ENCODE peak calls at places on chromosome 11, in seven cellular contexts. X, B, T, Y, C, D and P are unnamed samples.

GRCh38 chr11:105456950-105457349 is 152.9 kb upstream of the GRIA4 start:
- DNase-seq in C (no peak), B (no peak), T (no peak), X (no peak), D (no peak), Y (no peak), P (no peak)

GRCh38 chr11:20355221-20356219 is 8.0 kb upstream of the HTATIP2 start:
- DNase-seq in C (peak; percentile 55), X (peak; percentile 47), T (no peak), Y (no peak), B (no peak), D (peak; percentile 1), P (no peak)

GRCh38 chr11:66408488-66409214 is 12.2 kb upstream of the NPAS4 start:
- DNase-seq in C (peak; percentile 83), D (peak; percentile 90), X (peak; percentile 93), T (peak; percentile 68), B (peak; percentile 97), Y (peak; percentile 90), P (peak; percentile 88)

GRCh38 chr11:122756417-122756816 is 81.9 kb upstream of the CRTAM start:
- DNase-seq in X (no peak), B (no peak), D (no peak), Y (peak; percentile 47), C (peak; percentile 47), T (no peak), P (no peak)

GRCh38 chr11:68371176-68372041 is 59.0 kb downstream of the LRP5 start:
- DNase-seq in X (no peak), T (no peak), D (no peak), Y (no peak), B (no peak), C (peak; percentile 79), P (no peak)

GRCh38 chr11:132685174-132685611 is 847.1 kb downstream of the OPCML start:
- DNase-seq in C (peak; percentile 41), D (no peak), X (peak; percentile 92), B (no peak), T (no peak), Y (no peak), P (no peak)

GRCh38 chr11:122168218-122168617 is 52.2 kb upstream of the BLID start:
- DNase-seq in T (no peak), D (no peak), Y (no peak), X (no peak), B (no peak), C (no peak), P (no peak)

GRCh38 chr11:40306938-40307548 is 1152.4 kb downstream of the LRRC4C start:
- DNase-seq in X (peak; percentile 55), B (peak; percentile 11), C (peak; percentile 34), Y (no peak), T (no peak), D (peak; percentile 38), P (no peak)

GRCh38 chr11:65591939-65592814 is 3.4 kb downstream of the KCNK7 start:
- DNase-seq in C (no peak), T (no peak), Y (no peak), X (no peak), B (no peak), D (no peak), P (no peak)

GRCh38 chr11:76919467-76919866 is 58.7 kb downstream of the ACER3 start:
- DNase-seq in Y (no peak), T (no peak), X (no peak), B (no peak), C (no peak), D (no peak), P (no peak)

GRCh38 chr11:62445314-62445740 is 26.5 kb downstream of the SCGB1A1 start:
- DNase-seq in Y (no peak), T (no peak), D (no peak), B (no peak), X (no peak), C (no peak), P (no peak)

GRCh38 chr11:126442523-126442922 is 87.0 kb downstream of the ST3GAL4 start:
- DNase-seq in T (no peak), B (no peak), C (no peak), Y (no peak), D (peak; percentile 17), X (no peak), P (no peak)

GRCh38 chr11:70107191-70107590 is 29.1 kb downstream of the ANO1 start:
- DNase-seq in D (no peak), C (no peak), T (no peak), X (no peak), B (no peak), Y (no peak), P (no peak)

GRCh38 chr11:65014146-65014960 is at the start of gene ARL2:
- DNase-seq in Y (no peak), D (no peak), X (no peak), B (no peak), C (peak; percentile 76), T (no peak), P (peak; percentile 34)

GRCh38 chr11:61917357-61918109 is at the start of gene RAB3IL1:
- DNase-seq in D (no peak), T (peak; percentile 27), X (peak; percentile 47), B (peak; percentile 56), C (no peak), Y (no peak), P (no peak)

GRCh38 chr11:108369064-108369463 is 98.3 kb downstream of the C11orf65 start:
- DNase-seq in T (no peak), B (no peak), Y (no peak), X (peak; percentile 10), C (no peak), D (no peak), P (no peak)

GRCh38 chr11:16779436-16779835 is 41.0 kb downstream of the C11orf58 start:
- DNase-seq in B (no peak), X (no peak), D (no peak), T (no peak), C (no peak), Y (no peak), P (no peak)

GRCh38 chr11:46472662-46472994 is 81.1 kb upstream of the CHRM4 start:
- DNase-seq in C (no peak), X (no peak), T (no peak), B (no peak), Y (no peak), D (no peak), P (no peak)

GRCh38 chr11:85307381-85307780 is 319.8 kb downstream of the DLG2 start:
- DNase-seq in T (no peak), X (peak; percentile 6), B (no peak), D (no peak), C (no peak), Y (no peak), P (no peak)

GRCh38 chr11:82229346-82229745 is 504.3 kb downstream of the FAM181B start:
- DNase-seq in B (no peak), Y (no peak), X (no peak), T (no peak), D (no peak), C (peak; percentile 39), P (no peak)

GRCh38 chr11:103359221-103359620 is 250.0 kb downstream of the DYNC2H1 start:
- DNase-seq in T (no peak), X (peak; percentile 43), Y (no peak), D (no peak), C (no peak), B (no peak), P (no peak)

GRCh38 chr11:16945671-16946469 is 68.3 kb downstream of the PLEKHA7 start:
- DNase-seq in X (peak; percentile 62), B (peak; percentile 35), D (peak; percentile 38), C (peak; percentile 80), T (peak; percentile 25), Y (no peak), P (no peak)

GRCh38 chr11:72591785-72592490 is 82.3 kb downstream of the PDE2A start:
- DNase-seq in X (no peak), T (no peak), B (no peak), D (peak; percentile 33), C (peak; percentile 76), Y (peak; percentile 21), P (peak; percentile 10)

GRCh38 chr11:57598831-57599155 is 1.3 kb downstream of the SERPING1 start:
- DNase-seq in C (no peak), X (peak; percentile 41), B (no peak), T (no peak), Y (no peak), D (no peak), P (no peak)